ENCODE peak calls at places on chromosome 4, in five cellular contexts. A, W, O, U and R are unnamed samples. For H3K36me3, the result is how much of the 10 kb centered on the place peaks cover.

GRCh38 chr4:152935661-152936445 is at the start of gene FHDC1:
- DNase-seq in O (peak), W (no peak), U (peak), A (no peak), R (peak)

GRCh38 chr4:1987296-1987695 is 21.5 kb downstream of the NELFA start:
- DNase-seq in U (no peak), O (no peak), W (no peak), A (no peak), R (no peak)

GRCh38 chr4:108651068-108651794 is 832 bp downstream of the OSTC start:
- DNase-seq in W (no peak), U (peak), O (peak), A (no peak), R (no peak)

GRCh38 chr4:165873298-165874071 is 448 bp downstream of the TLL1 start:
- DNase-seq in W (no peak), U (peak), O (peak), A (peak), R (peak)

GRCh38 chr4:177079327-177079726 is 230.3 kb upstream of the NEIL3 start:
- DNase-seq in A (no peak), W (no peak), O (no peak), U (peak), R (no peak)

GRCh38 chr4:6288871-6289270 is 19.2 kb downstream of the WFS1 start:
- DNase-seq in A (no peak), O (no peak), U (no peak), W (no peak), R (no peak)

GRCh38 chr4:165631208-165631894 is 241.7 kb upstream of the TLL1 start:
- DNase-seq in U (no peak), W (no peak), A (no peak), O (no peak), R (no peak)

GRCh38 chr4:84582988-84583870 is at the start of gene CDS1:
- DNase-seq in O (no peak), W (peak), U (peak), A (peak), R (peak)

GRCh38 chr4:3508542-3508941 is 23.7 kb downstream of the LRPAP1 start:
- DNase-seq in O (no peak), U (no peak), W (no peak), A (no peak), R (no peak)

GRCh38 chr4:188412499-188412898 is 273.3 kb downstream of the TRIML1 start:
- DNase-seq in O (no peak), A (no peak), W (no peak), U (no peak), R (no peak)

GRCh38 chr4:188414441-188414840 is 275.2 kb downstream of the TRIML1 start:
- DNase-seq in U (no peak), W (no peak), A (no peak), O (no peak), R (no peak)

GRCh38 chr4:188417181-188417580 is 277.9 kb downstream of the TRIML1 start:
- DNase-seq in U (peak), O (no peak), A (no peak), W (no peak), R (no peak)

GRCh38 chr4:188408244-188409067 is 269.2 kb downstream of the TRIML1 start:
- DNase-seq in U (no peak), A (no peak), W (no peak), O (no peak), R (no peak)

GRCh38 chr4:188411805-188412204 is 272.6 kb downstream of the TRIML1 start:
- DNase-seq in O (no peak), A (no peak), U (no peak), W (no peak), R (no peak)
- H3K4me3 ChIP-seq in O (no peak), A (no peak), U (no peak), W (no peak), R (no peak)

DNA sequence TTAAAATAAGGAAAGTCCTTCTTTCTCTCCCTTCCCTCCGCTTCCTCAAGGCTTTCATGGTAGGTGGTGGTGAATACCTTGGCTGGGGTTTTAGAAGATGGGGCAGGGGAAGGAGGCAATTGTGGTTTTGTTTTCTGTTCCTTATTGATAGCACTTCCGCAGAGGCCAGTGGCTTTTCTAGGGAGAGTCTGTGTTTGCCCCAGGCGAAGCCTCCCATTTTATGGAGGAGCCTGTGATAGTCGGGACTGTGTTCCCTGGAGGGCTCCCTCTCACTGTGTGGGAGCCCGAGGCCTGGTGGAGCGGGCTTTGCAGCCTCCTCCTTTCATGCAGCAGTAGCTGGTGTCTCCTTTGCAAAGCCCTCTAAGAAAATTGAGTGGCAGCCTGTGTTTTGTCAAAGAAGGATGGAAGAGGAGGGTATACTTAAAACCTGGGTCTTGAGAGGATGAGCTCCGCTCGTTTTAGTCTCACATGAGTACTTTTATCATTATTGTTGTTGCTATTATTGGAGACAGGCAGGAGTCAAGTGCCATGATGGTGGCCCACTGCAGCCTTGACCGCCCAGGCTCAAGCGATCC is 29.8 kb upstream of the STOX2 start:
- DNase-seq in W (no peak), O (no peak), A (no peak), U (no peak), R (no peak)
- H3K27ac ChIP-seq in W (no peak), O (no peak), A (no peak), U (no peak), R (no peak)

GRCh38 chr4:73230865-73231517 is 27.6 kb downstream of the ANKRD17 start:
- DNase-seq in A (no peak), O (no peak), U (no peak), W (no peak), R (no peak)

GRCh38 chr4:73236151-73236550 is 22.4 kb downstream of the ANKRD17 start:
- DNase-seq in O (no peak), U (no peak), W (no peak), A (no peak), R (no peak)

GRCh38 chr4:73231518-73232487 is 26.8 kb downstream of the ANKRD17 start:
- DNase-seq in A (no peak), U (no peak), O (no peak), W (no peak), R (no peak)

DNA sequence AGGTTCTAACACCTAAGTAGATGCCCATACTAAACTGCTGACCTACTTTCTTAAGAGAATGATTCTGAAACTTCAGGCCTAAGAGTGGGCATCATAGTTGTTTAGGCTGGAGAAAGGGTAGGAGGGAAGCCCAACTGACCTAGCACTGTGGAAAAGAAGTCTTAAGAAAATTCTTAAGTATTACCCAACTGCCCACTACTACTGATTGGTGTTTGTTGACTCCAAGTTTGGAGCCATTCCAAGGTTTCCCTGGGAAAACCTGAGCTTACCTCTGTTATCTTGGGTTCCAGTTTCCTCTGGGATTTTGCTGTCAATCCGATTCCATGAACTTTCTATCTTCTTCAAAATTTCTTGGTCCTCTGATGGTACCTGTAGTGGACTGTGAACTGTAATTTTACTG is 23.9 kb downstream of the ANKRD17 start:
- DNase-seq in A (no peak), W (no peak), U (no peak), O (no peak), R (no peak)
- H3K36me3 ChIP-seq in A (under half), W (under half), U (under half), O (under half), R (half or more)

GRCh38 chr4:8198206-8198905 is 734 bp upstream of the SH3TC1 start:
- DNase-seq in A (no peak), W (no peak), U (no peak), O (no peak), R (no peak)
- H3K4me3 ChIP-seq in A (no peak), W (peak), U (no peak), O (no peak), R (no peak)

GRCh38 chr4:57063518-57063917 is 46.7 kb downstream of the IGFBP7 start:
- DNase-seq in O (no peak), U (no peak), A (no peak), W (no peak), R (no peak)

GRCh38 chr4:57068237-57068981 is 41.8 kb downstream of the IGFBP7 start:
- DNase-seq in A (no peak), U (no peak), O (no peak), W (no peak), R (peak)

GRCh38 chr4:57064120-57064519 is 46.1 kb downstream of the IGFBP7 start:
- DNase-seq in W (no peak), O (no peak), A (no peak), U (no peak), R (no peak)

GRCh38 chr4:57064811-57065711 is 45.1 kb downstream of the IGFBP7 start:
- DNase-seq in O (no peak), U (no peak), W (no peak), A (peak), R (no peak)

DNA sequence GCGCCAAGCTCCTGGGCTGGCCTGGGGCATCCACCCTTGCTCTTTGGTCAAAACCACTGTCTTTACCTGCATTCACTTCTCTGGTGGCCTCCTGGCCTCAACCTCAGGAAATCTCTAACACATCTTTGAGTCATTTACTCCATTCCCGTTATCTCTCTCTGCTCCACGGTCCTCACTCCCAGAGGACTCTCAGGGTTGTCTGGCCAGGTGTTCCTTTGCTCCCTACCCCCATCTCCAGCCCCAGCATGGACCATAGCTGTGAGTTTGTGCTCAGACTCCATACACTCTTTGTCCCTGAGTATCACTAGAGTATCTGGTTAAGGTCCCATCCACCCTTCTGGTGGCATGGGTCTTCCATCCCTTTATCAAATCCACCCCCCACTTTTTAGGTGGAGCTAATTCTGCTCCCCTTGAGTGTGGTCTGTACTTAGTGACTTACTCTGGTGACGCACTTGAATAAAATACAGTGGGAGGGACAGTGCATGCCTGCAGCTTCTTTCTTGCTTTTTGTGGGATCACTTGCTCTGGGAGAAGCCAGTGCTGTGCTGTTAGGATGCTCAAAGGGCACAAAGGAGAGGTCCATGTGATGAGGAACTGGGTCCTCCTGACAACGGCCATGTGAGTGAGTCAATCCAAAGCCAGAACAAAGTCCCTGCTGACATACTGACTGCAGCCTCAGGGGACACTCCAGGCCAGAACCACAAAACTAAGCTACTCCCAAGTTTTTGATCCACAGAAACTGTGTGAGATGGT is 44.3 kb downstream of the IGFBP7 start:
- DNase-seq in W (no peak), O (no peak), A (no peak), U (no peak), R (no peak)
- H3K27ac ChIP-seq in W (no peak), O (no peak), A (peak), U (no peak), R (no peak)

DNA sequence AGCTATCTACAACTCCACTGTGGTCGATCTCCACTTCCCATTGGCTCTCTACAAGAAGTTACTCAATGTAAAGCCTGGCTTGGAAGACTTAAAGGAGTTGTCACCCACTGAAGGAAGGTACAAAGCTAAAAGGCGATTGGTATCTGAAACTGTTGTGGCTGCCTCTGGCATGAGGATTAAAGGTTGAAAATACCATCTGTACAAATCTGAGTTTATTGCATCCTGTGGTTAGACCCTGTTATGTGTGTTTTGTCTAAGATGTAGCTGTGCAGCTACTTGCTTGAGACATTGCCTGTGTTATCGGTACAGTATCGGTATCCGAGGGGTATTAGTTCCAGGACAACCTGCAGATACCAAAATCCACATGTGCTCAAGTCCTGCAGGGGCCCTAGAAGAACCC is 16.4 kb downstream of the NAP1L5 start:
- DNase-seq in U (no peak), W (no peak), A (no peak), O (no peak), R (no peak)
- H3K36me3 ChIP-seq in U (under half), W (under half), A (under half), O (under half), R (under half)

DNA sequence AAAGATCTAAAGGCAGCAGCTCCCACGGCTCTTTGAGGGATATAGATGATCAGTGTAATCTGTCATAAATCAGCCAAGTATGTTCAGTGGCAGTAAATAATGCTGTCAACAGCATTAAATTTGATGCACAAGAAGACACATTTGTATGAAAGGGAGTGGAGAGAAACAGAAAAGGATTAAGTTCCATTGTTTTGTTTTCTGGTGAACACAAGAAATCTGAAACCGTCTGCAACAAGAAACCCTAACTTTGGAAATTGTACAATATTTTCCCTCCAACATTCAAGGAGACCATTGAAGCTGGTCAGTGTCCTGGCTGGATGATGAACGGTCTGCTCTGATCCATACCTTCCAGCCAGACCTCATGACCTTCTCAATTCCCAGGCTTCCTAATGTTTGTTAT is 27.6 kb upstream of the C1QTNF7 start:
- DNase-seq in O (no peak), U (no peak), A (no peak), W (no peak), R (no peak)
- H3K4me3 ChIP-seq in O (peak), U (no peak), A (no peak), W (no peak), R (no peak)

GRCh38 chr4:27861381-27861787 is 1000.7 kb downstream of the STIM2 start:
- DNase-seq in W (no peak), U (peak), O (peak), A (no peak), R (peak)

GRCh38 chr4:27861802-27862201 is 1001.2 kb downstream of the STIM2 start:
- DNase-seq in O (peak), U (no peak), A (no peak), W (no peak), R (no peak)
- H3K27ac ChIP-seq in O (peak), U (no peak), A (no peak), W (no peak), R (no peak)

GRCh38 chr4:8599091-8599460 is 6.5 kb downstream of the CPZ start:
- DNase-seq in U (no peak), O (no peak), A (peak), W (no peak), R (no peak)
- H3K36me3 ChIP-seq in U (under half), O (under half), A (under half), W (under half), R (under half)

GRCh38 chr4:87868482-87868881 is 35.7 kb downstream of the MEPE start:
- DNase-seq in W (no peak), U (peak), A (no peak), O (no peak), R (no peak)

GRCh38 chr4:87875187-87875586 is 42.4 kb downstream of the MEPE start:
- DNase-seq in W (no peak), O (no peak), U (no peak), A (no peak), R (no peak)

GRCh38 chr4:87865960-87866598 is 33.3 kb downstream of the MEPE start:
- DNase-seq in A (no peak), O (no peak), W (no peak), U (peak), R (no peak)

GRCh38 chr4:87872043-87872442 is 39.3 kb downstream of the MEPE start:
- DNase-seq in W (no peak), O (no peak), U (no peak), A (no peak), R (no peak)
- H3K4me3 ChIP-seq in W (no peak), O (no peak), U (no peak), A (no peak), R (no peak)